ENCODE peak calls at places on chromosomes 12 and 14, in five cellular contexts. One of them, this sample, is unnamed. For H3K4me1, the result is how much of the 10 kb centered on the place peaks cover.

GRCh38 chr14:97251423-97252155 is 454.4 kb downstream of the VRK1 start:
- DNase-seq in NT2/D1: peak
- DNase-seq in adipocyte: no peak
- DNase-seq in neuronal stem cell: no peak
- DNase-seq in aorta: no peak
- DNase-seq in this sample: no peak

GRCh38 chr14:93059917-93060545 is 55.7 kb downstream of the ITPK1 start:
- DNase-seq in NT2/D1: no peak
- DNase-seq in neuronal stem cell: no peak
- DNase-seq in aorta: no peak
- DNase-seq in adipocyte: no peak
- DNase-seq in this sample: no peak

GRCh38 chr12:2265461-2266167 is 212.8 kb downstream of the CACNA1C start:
- DNase-seq in adipocyte: peak
- DNase-seq in aorta: no peak
- DNase-seq in neuronal stem cell: no peak
- DNase-seq in NT2/D1: no peak
- DNase-seq in this sample: no peak

GRCh38 chr14:68976160-68977067 is 2.7 kb downstream of the ACTN1 start:
- DNase-seq in adipocyte: peak
- DNase-seq in aorta: peak
- DNase-seq in NT2/D1: no peak
- DNase-seq in neuronal stem cell: no peak
- DNase-seq in this sample: peak

GRCh38 chr12:43329381-43329780 is 222.6 kb downstream of the ADAMTS20 start:
- DNase-seq in adipocyte: no peak
- DNase-seq in NT2/D1: no peak
- DNase-seq in aorta: no peak
- DNase-seq in neuronal stem cell: no peak
- DNase-seq in this sample: no peak

GRCh38 chr14:99234982-99235491 is 37.0 kb downstream of the BCL11B start:
- DNase-seq in aorta: no peak
- DNase-seq in adipocyte: no peak
- DNase-seq in neuronal stem cell: peak
- DNase-seq in NT2/D1: no peak
- DNase-seq in this sample: no peak

GRCh38 chr14:71135911-71136310 is 228.7 kb downstream of the PCNX1 start:
- DNase-seq in aorta: no peak
- DNase-seq in neuronal stem cell: no peak
- DNase-seq in NT2/D1: no peak
- DNase-seq in adipocyte: no peak
- DNase-seq in this sample: no peak

GRCh38 chr12:77943466-77943865 is 112.8 kb downstream of the NAV3 start:
- DNase-seq in aorta: no peak
- DNase-seq in adipocyte: peak
- DNase-seq in neuronal stem cell: no peak
- DNase-seq in NT2/D1: no peak
- DNase-seq in this sample: no peak

GRCh38 chr14:35969310-35969709 is 143.2 kb downstream of the BRMS1L start:
- DNase-seq in adipocyte: no peak
- DNase-seq in neuronal stem cell: no peak
- DNase-seq in aorta: no peak
- DNase-seq in NT2/D1: no peak
- DNase-seq in this sample: no peak

GRCh38 chr12:39505025-39505424 is 62.1 kb upstream of the KIF21A start:
- DNase-seq in neuronal stem cell: no peak
- DNase-seq in adipocyte: no peak
- DNase-seq in NT2/D1: peak
- DNase-seq in aorta: no peak
- DNase-seq in this sample: no peak

GRCh38 chr12:42643881-42644579 is 54.5 kb upstream of the PRICKLE1 start:
- DNase-seq in aorta: no peak
- DNase-seq in neuronal stem cell: no peak
- DNase-seq in NT2/D1: no peak
- DNase-seq in adipocyte: no peak
- DNase-seq in this sample: no peak

GRCh38 chr14:20631023-20631820 is 10.3 kb downstream of the OR6S1 start:
- DNase-seq in neuronal stem cell: no peak
- DNase-seq in aorta: no peak
- DNase-seq in adipocyte: peak
- DNase-seq in NT2/D1: no peak
- DNase-seq in this sample: no peak

GRCh38 chr12:58530421-58531067 is 389.8 kb downstream of the LRIG3 start:
- DNase-seq in adipocyte: peak
- DNase-seq in aorta: no peak
- DNase-seq in NT2/D1: no peak
- DNase-seq in neuronal stem cell: no peak
- DNase-seq in this sample: no peak

GRCh38 chr12:118582863-118583262 is 206.5 kb downstream of the SUDS3 start:
- DNase-seq in neuronal stem cell: no peak
- DNase-seq in NT2/D1: no peak
- DNase-seq in aorta: no peak
- DNase-seq in adipocyte: no peak
- DNase-seq in this sample: no peak

GRCh38 chr12:20220339-20220738 is 148.0 kb upstream of the PDE3A start:
- DNase-seq in adipocyte: peak
- DNase-seq in aorta: no peak
- DNase-seq in NT2/D1: peak
- DNase-seq in neuronal stem cell: no peak
- DNase-seq in this sample: no peak

GRCh38 chr14:78637489-78637888 is 467.3 kb downstream of the NRXN3 start:
- DNase-seq in neuronal stem cell: no peak
- DNase-seq in adipocyte: no peak
- DNase-seq in aorta: no peak
- DNase-seq in NT2/D1: no peak
- DNase-seq in this sample: peak

GRCh38 chr12:23230899-23231298 is 605.9 kb downstream of the ETNK1 start:
- DNase-seq in adipocyte: no peak
- DNase-seq in aorta: no peak
- DNase-seq in NT2/D1: no peak
- DNase-seq in neuronal stem cell: no peak
- DNase-seq in this sample: no peak

GRCh38 chr12:48979602-48980388 is 1.7 kb downstream of the WNT1 start:
- DNase-seq in NT2/D1: no peak
- DNase-seq in aorta: peak
- DNase-seq in adipocyte: no peak
- DNase-seq in neuronal stem cell: no peak
- DNase-seq in this sample: no peak

GRCh38 chr12:88325076-88325827 is 183.1 kb downstream of the TMTC3 start:
- DNase-seq in neuronal stem cell: no peak
- DNase-seq in adipocyte: peak
- DNase-seq in NT2/D1: no peak
- DNase-seq in aorta: no peak
- DNase-seq in this sample: peak
- H3K4me3 ChIP-seq in neuronal stem cell: no peak
- H3K4me3 ChIP-seq in adipocyte: peak
- H3K4me3 ChIP-seq in NT2/D1: no peak
- H3K4me3 ChIP-seq in aorta: no peak
- H3K4me3 ChIP-seq in this sample: no peak

GRCh38 chr12:15690320-15690719 is 98.9 kb downstream of the EPS8 start:
- DNase-seq in NT2/D1: no peak
- DNase-seq in aorta: no peak
- DNase-seq in adipocyte: no peak
- DNase-seq in neuronal stem cell: no peak
- DNase-seq in this sample: no peak
- H3K4me1 ChIP-seq in NT2/D1: under half
- H3K4me1 ChIP-seq in aorta: under half
- H3K4me1 ChIP-seq in adipocyte: half or more
- H3K4me1 ChIP-seq in neuronal stem cell: under half
- H3K4me1 ChIP-seq in this sample: under half

DNA sequence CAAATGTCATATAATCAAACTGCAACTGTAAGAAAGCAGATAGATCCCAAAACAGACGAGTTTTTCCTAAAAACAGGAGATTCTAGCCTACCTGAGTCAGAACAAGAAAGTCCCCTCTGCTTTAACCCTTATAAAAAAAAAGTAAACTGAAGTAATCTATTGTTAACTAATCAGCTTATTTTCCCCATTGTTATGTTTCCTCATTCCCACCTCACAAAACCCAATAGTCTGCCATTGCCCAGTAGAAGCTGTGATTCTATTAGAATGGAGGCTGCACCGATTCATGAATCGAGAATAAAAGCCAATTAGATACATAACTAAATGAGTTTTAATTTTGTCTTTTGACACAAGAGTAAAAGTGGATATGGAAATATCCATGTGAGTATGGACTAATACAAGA is 115.4 kb downstream of the MED13L start:
- DNase-seq in neuronal stem cell: no peak
- DNase-seq in adipocyte: no peak
- DNase-seq in aorta: no peak
- DNase-seq in NT2/D1: no peak
- DNase-seq in this sample: no peak
- H3K4me3 ChIP-seq in neuronal stem cell: no peak
- H3K4me3 ChIP-seq in adipocyte: no peak
- H3K4me3 ChIP-seq in aorta: no peak
- H3K4me3 ChIP-seq in NT2/D1: no peak
- H3K4me3 ChIP-seq in this sample: no peak

GRCh38 chr14:106845286-106846087 is 1319.1 kb downstream of the TMEM121 start:
- DNase-seq in neuronal stem cell: no peak
- DNase-seq in adipocyte: no peak
- DNase-seq in aorta: no peak
- DNase-seq in NT2/D1: no peak
- DNase-seq in this sample: peak
- H3K4me1 ChIP-seq in neuronal stem cell: under half
- H3K4me1 ChIP-seq in adipocyte: under half
- H3K4me1 ChIP-seq in aorta: under half
- H3K4me1 ChIP-seq in NT2/D1: under half
- H3K4me1 ChIP-seq in this sample: under half

DNA sequence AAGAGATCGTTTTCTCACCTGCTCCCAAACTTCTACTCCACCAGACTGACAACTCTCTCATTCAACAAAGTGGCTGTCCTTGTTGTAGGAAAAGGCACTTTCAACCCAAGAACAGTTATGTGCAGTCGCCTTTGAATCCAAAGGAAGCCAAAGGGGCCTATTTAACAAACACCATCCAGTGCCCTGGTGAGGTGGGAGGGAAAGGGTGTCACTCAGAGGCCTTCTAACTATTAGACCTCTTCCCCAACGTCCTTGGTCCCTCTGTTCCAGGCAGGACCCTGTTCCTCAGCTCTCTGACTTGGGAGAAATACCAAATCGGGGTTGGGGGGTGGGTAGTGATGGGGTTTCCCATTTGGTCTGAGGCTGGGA is 3.2 kb downstream of the SIX4 start:
- DNase-seq in neuronal stem cell: no peak
- DNase-seq in adipocyte: no peak
- DNase-seq in NT2/D1: no peak
- DNase-seq in aorta: no peak
- DNase-seq in this sample: no peak
- H3K4me3 ChIP-seq in neuronal stem cell: peak
- H3K4me3 ChIP-seq in adipocyte: peak
- H3K4me3 ChIP-seq in NT2/D1: peak
- H3K4me3 ChIP-seq in aorta: no peak
- H3K4me3 ChIP-seq in this sample: no peak

GRCh38 chr14:91325211-91325610 is 80.7 kb upstream of the GPR68 start:
- DNase-seq in adipocyte: no peak
- DNase-seq in NT2/D1: no peak
- DNase-seq in aorta: peak
- DNase-seq in neuronal stem cell: no peak
- DNase-seq in this sample: no peak
- H3K4me1 ChIP-seq in adipocyte: under half
- H3K4me1 ChIP-seq in NT2/D1: under half
- H3K4me1 ChIP-seq in aorta: under half
- H3K4me1 ChIP-seq in neuronal stem cell: under half
- H3K4me1 ChIP-seq in this sample: under half

DNA sequence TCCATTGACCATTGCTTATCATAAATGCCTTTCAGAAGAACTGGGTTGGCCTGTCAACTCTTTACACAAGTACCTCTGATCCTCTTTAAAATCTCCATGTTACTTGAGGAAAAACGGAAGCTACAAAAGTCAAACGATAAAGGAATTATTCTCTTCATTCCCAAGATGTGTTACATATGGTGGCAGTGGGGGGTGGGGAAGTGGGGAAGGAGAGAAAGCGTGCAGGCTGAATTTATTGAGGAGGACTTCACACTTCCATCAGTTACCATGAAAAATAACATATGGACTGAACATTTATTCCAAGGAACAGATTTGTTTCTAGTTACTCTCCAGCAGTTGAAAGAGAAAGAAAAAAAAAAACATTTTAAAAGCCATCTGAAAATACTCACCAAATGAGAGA is 474.4 kb upstream of the DCN start:
- DNase-seq in NT2/D1: no peak
- DNase-seq in adipocyte: no peak
- DNase-seq in neuronal stem cell: no peak
- DNase-seq in aorta: no peak
- DNase-seq in this sample: no peak
- H3K4me3 ChIP-seq in NT2/D1: no peak
- H3K4me3 ChIP-seq in adipocyte: no peak
- H3K4me3 ChIP-seq in neuronal stem cell: no peak
- H3K4me3 ChIP-seq in aorta: no peak
- H3K4me3 ChIP-seq in this sample: no peak

GRCh38 chr14:100837812-100838170 is 11.9 kb downstream of the MEG3 start:
- DNase-seq in neuronal stem cell: no peak
- DNase-seq in adipocyte: no peak
- DNase-seq in aorta: peak
- DNase-seq in NT2/D1: no peak
- DNase-seq in this sample: no peak
- H3K4me1 ChIP-seq in neuronal stem cell: half or more
- H3K4me1 ChIP-seq in adipocyte: under half
- H3K4me1 ChIP-seq in aorta: under half
- H3K4me1 ChIP-seq in NT2/D1: under half
- H3K4me1 ChIP-seq in this sample: under half

GRCh38 chr12:52543985-52544888 is 8.7 kb downstream of the KRT71 start:
- DNase-seq in aorta: peak
- DNase-seq in adipocyte: no peak
- DNase-seq in neuronal stem cell: no peak
- DNase-seq in NT2/D1: no peak
- DNase-seq in this sample: no peak

GRCh38 chr12:52542157-52542556 is 10.8 kb downstream of the KRT71 start:
- DNase-seq in adipocyte: no peak
- DNase-seq in aorta: peak
- DNase-seq in NT2/D1: no peak
- DNase-seq in neuronal stem cell: no peak
- DNase-seq in this sample: no peak

GRCh38 chr12:52541709-52542108 is 11.2 kb downstream of the KRT71 start:
- DNase-seq in adipocyte: no peak
- DNase-seq in neuronal stem cell: no peak
- DNase-seq in aorta: peak
- DNase-seq in NT2/D1: no peak
- DNase-seq in this sample: no peak

GRCh38 chr12:52540531-52540930 is 12.4 kb downstream of the KRT71 start:
- DNase-seq in aorta: peak
- DNase-seq in NT2/D1: no peak
- DNase-seq in adipocyte: no peak
- DNase-seq in neuronal stem cell: no peak
- DNase-seq in this sample: no peak

DNA sequence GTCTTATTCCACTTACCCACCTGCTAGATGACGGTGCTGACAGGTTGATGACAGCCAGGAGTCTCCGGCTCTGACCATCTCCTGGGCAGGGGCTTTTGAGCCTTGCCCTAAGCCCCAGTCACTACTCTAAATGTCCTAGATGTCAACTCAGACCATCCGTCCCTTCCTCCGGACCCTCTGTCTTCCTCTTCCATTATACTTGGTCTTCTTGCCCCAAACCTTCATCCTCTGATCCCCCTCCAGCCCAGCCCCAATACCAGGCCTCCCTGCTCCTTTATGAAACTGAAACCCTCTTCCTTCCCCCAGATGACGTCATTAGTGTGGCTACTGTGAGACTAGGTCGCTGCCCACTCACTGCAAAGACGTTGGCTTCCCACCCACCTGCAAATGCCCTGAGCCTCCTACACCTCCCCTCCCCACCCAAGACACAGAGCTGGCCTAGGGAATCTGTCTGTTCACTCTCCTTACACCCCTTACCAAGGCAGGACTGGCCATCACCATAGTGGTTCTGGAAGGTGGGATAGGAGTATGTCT is 10.1 kb downstream of the KRT71 start:
- DNase-seq in neuronal stem cell: no peak
- DNase-seq in NT2/D1: no peak
- DNase-seq in aorta: peak
- DNase-seq in adipocyte: no peak
- DNase-seq in this sample: no peak
- H3K4me3 ChIP-seq in neuronal stem cell: no peak
- H3K4me3 ChIP-seq in NT2/D1: no peak
- H3K4me3 ChIP-seq in aorta: no peak
- H3K4me3 ChIP-seq in adipocyte: no peak
- H3K4me3 ChIP-seq in this sample: no peak